ENCODE peak calls at places on chromosomes 4 and X, in ten cellular contexts. L, V, E, O, M, J, I, H, P and T are unnamed samples.

GRCh38 chr4:28792917-28793597 is 1927.1 kb upstream of the PCDH7 start:
- DNase-seq in L (no peak), V (no peak), E (no peak), O (no peak), M (no peak), J (no peak), I (no peak), H (no peak), P (no peak), T (no peak)

GRCh38 chrX:150569155-150569477 is 695 bp downstream of the MTM1 start:
- DNase-seq in L (peak), V (no peak), E (no peak), O (peak), M (no peak), J (no peak), I (no peak), H (no peak), P (no peak), T (no peak)

GRCh38 chr4:822361-823092 is 3.4 kb downstream of the CPLX1 start:
- DNase-seq in L (no peak), V (no peak), E (no peak), O (no peak), M (no peak), J (no peak), I (no peak), H (no peak), P (peak), T (no peak)

GRCh38 chr4:2964077-2964471 is 703 bp downstream of the GRK4 start:
- DNase-seq in L (no peak), V (no peak), E (no peak), O (peak), M (no peak), J (no peak), I (peak), H (no peak), P (no peak), T (no peak)

GRCh38 chrX:47483310-47484268 is 567 bp upstream of the ZNF41 start:
- DNase-seq in L (peak), V (no peak), E (no peak), O (peak), M (no peak), J (no peak), I (peak), H (peak), P (peak), T (no peak)

GRCh38 chr4:70901984-70902576 is at the start of gene MOB1B:
- DNase-seq in L (peak), V (peak), E (peak), O (peak), M (peak), J (peak), I (peak), H (peak), P (peak), T (peak)

GRCh38 chrX:133633162-133633561 is 217.9 kb upstream of the GPC4 start:
- DNase-seq in L (no peak), V (no peak), E (no peak), O (no peak), M (no peak), J (no peak), I (peak), H (no peak), P (no peak), T (no peak)

GRCh38 chr4:99855677-99856076 is 38.5 kb downstream of the LAMTOR3 start:
- DNase-seq in L (no peak), V (no peak), E (peak), O (no peak), M (no peak), J (no peak), I (no peak), H (peak), P (no peak), T (no peak)

GRCh38 chrX:136292656-136293055 is 8.1 kb upstream of the ADGRG4 start:
- DNase-seq in L (no peak), V (no peak), E (no peak), O (no peak), M (no peak), J (no peak), I (no peak), H (no peak), P (no peak), T (no peak)

GRCh38 chr4:56739104-56739777 is 58.1 kb upstream of the HOPX start:
- DNase-seq in L (peak), V (no peak), E (no peak), O (no peak), M (no peak), J (no peak), I (no peak), H (no peak), P (no peak), T (no peak)

GRCh38 chr4:25938251-25939186 is 24.5 kb downstream of the SMIM20 start:
- DNase-seq in L (peak), V (peak), E (no peak), O (no peak), M (no peak), J (no peak), I (no peak), H (no peak), P (peak), T (peak)

GRCh38 chr4:54961357-54961975 is 163.9 kb downstream of the KDR start:
- DNase-seq in L (peak), V (no peak), E (no peak), O (no peak), M (no peak), J (no peak), I (peak), H (no peak), P (no peak), T (no peak)

GRCh38 chr4:105613326-105613725 is 60.9 kb downstream of the ARHGEF38 start:
- DNase-seq in L (no peak), V (no peak), E (peak), O (no peak), M (no peak), J (no peak), I (no peak), H (no peak), P (no peak), T (peak)

GRCh38 chr4:3328814-3329663 is 36.2 kb downstream of the RGS12 start:
- DNase-seq in L (no peak), V (peak), E (no peak), O (no peak), M (no peak), J (no peak), I (no peak), H (no peak), P (no peak), T (no peak)

GRCh38 chrX:81542255-81542654 is 340.4 kb downstream of the SH3BGRL start:
- DNase-seq in L (no peak), V (no peak), E (no peak), O (no peak), M (no peak), J (no peak), I (no peak), H (no peak), P (no peak), T (no peak)

GRCh38 chr4:42371306-42372063 is 25.8 kb upstream of the SHISA3 start:
- DNase-seq in L (peak), V (no peak), E (no peak), O (peak), M (no peak), J (peak), I (peak), H (peak), P (no peak), T (peak)

GRCh38 chr4:5198586-5198985 is 147.3 kb downstream of the STK32B start:
- DNase-seq in L (no peak), V (no peak), E (no peak), O (no peak), M (no peak), J (no peak), I (no peak), H (no peak), P (no peak), T (no peak)
- H3K27ac ChIP-seq in L (no peak), V (no peak), E (no peak), O (no peak), M (no peak), J (no peak), I (no peak), H (no peak), P (no peak), T (no peak)

GRCh38 chrX:107167163-107167921 is 38.9 kb downstream of the NUP62CL start:
- DNase-seq in L (no peak), V (no peak), E (no peak), O (no peak), M (no peak), J (no peak), I (no peak), H (no peak), P (no peak), T (no peak)
- H3K27ac ChIP-seq in L (no peak), V (no peak), E (no peak), O (no peak), M (no peak), J (no peak), I (no peak), H (no peak), P (no peak), T (no peak)

DNA sequence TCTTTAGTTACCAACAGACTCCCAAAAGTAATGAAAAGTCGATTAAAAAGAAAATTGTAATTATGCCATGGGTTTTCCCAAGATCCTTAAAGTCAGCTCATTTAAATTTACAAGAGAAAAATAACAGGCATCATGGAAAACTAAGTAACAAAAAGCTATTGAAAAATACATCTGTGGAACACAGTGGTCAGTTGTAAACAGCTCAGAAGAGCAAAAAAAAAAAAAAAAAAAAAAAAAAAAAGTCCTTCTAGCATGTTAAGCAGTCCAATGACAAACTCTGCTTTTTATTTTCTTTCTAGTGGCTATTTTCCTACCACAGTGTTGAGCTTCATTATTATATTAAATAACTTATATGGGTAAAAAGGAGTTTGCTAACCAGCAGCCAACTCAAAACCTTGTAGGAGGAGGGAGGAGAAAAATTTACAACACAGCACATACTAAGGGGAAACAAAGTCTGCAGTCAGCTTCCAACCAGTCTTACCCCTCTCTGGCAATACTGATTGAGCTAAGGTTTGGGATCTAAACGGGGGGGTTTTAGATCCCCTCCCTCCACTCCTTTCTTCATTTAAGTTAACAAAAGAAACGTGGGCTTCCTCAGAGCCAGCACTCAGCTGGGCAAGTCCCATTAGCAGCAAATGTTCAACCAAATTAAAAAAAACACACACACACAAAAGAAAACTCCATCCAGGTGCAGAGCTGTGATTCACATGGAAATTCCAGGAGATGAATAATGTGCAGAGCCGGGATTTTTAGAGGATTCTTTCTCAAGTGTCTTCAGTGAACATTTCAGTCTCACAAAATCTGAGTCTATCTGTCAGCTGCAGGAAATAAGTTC is 44.7 kb downstream of the RASGEF1B start:
- DNase-seq in L (peak), V (no peak), E (no peak), O (no peak), M (no peak), J (no peak), I (no peak), H (no peak), P (no peak), T (no peak)
- H3K27ac ChIP-seq in L (peak), V (no peak), E (no peak), O (no peak), M (no peak), J (no peak), I (no peak), H (no peak), P (no peak), T (peak)

DNA sequence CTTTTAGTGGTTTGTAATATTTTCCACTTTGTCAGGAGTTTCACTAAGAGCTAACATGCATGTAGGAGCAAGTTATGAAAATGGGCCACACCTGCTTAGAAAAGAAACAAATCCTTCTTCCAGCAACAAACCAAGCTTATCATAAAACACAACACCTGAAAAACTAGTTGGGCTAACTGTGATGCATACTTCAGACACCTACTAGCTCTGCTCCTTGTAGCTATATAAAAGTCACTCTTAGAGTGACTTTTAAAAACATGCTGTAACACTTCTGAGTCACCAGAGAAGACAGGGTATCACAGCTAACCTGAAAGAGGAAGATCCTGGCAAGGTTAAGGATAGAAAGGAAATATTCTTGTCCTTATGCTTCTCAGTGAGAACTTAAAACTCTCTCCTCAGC is 3.6 kb upstream of the SLAIN2 start:
- DNase-seq in L (no peak), V (no peak), E (no peak), O (no peak), M (no peak), J (no peak), I (no peak), H (no peak), P (no peak), T (peak)
- H3K27ac ChIP-seq in L (no peak), V (no peak), E (no peak), O (no peak), M (no peak), J (no peak), I (no peak), H (no peak), P (peak), T (peak)

GRCh38 chrX:155022587-155022986 is at the start of gene F8:
- DNase-seq in L (no peak), V (no peak), E (no peak), O (no peak), M (no peak), J (no peak), I (no peak), H (no peak), P (no peak), T (no peak)
- H3K27ac ChIP-seq in L (no peak), V (peak), E (no peak), O (no peak), M (no peak), J (no peak), I (no peak), H (no peak), P (no peak), T (no peak)

GRCh38 chrX:73214366-73215094 is at the start of gene NAP1L2:
- DNase-seq in L (no peak), V (peak), E (peak), O (peak), M (peak), J (peak), I (no peak), H (no peak), P (peak), T (peak)
- H3K27ac ChIP-seq in L (no peak), V (peak), E (peak), O (peak), M (peak), J (no peak), I (no peak), H (peak), P (peak), T (no peak)

DNA sequence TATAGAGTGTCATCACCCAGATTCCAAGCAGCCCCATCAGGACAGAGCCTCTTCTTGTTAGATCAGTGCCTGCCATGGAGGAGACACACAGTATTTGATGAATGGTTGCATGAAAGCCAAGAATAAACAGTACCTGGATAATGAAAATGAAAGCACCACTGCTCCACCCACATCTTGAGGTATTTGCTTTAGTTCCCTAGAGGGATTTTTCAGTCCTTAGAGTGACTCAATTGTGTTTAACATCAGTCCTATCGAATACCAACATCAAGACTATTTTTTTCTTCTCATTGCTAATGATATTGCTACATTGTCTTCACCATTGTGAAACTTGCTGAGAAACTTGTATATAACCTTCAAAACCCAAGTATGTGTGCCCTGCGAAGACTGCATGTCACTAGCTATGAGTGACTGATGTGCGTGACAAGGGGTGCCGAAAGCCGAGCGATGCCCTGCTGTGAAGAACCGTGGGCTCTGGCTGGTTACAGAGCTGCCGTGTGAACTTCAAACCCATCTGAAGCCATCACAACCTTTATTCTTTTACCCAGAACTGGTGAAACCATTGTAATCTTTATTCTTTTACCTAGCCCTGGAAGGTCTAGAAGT is 211.3 kb upstream of the FAT1 start:
- DNase-seq in L (no peak), V (no peak), E (no peak), O (no peak), M (no peak), J (no peak), I (no peak), H (peak), P (no peak), T (peak)
- H3K27ac ChIP-seq in L (no peak), V (no peak), E (no peak), O (no peak), M (no peak), J (no peak), I (no peak), H (peak), P (no peak), T (peak)

GRCh38 chr4:101418055-101418454 is 70.7 kb upstream of the PPP3CA start:
- DNase-seq in L (no peak), V (no peak), E (no peak), O (no peak), M (no peak), J (no peak), I (no peak), H (peak), P (no peak), T (no peak)

GRCh38 chr4:101420661-101421060 is 73.3 kb upstream of the PPP3CA start:
- DNase-seq in L (peak), V (no peak), E (no peak), O (no peak), M (no peak), J (no peak), I (no peak), H (no peak), P (no peak), T (no peak)

GRCh38 chr4:101419324-101420135 is 72.2 kb upstream of the PPP3CA start:
- DNase-seq in L (peak), V (no peak), E (peak), O (no peak), M (no peak), J (no peak), I (no peak), H (peak), P (no peak), T (no peak)

GRCh38 chr4:101417046-101417445 is 69.7 kb upstream of the PPP3CA start:
- DNase-seq in L (no peak), V (no peak), E (no peak), O (no peak), M (no peak), J (no peak), I (no peak), H (no peak), P (no peak), T (no peak)

DNA sequence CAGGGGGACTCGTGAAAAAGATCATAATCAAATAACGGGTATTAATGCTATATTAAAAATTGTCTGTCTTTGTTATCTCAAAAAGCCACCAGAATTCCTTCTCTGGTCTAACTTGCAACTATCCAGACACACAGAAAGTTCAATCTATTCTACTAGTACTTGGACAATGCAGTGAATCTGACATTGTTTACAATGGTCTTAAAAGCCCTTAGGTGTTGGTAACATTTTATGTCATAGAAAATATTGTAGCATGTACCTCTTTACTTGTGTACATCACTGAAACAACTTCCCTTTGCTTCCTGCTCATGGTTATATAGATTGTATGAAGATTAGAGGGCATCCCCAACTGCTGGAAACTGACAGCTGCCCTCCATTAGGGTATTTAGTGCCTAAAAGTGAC is 71.1 kb upstream of the PPP3CA start:
- DNase-seq in L (no peak), V (no peak), E (no peak), O (no peak), M (no peak), J (no peak), I (no peak), H (no peak), P (no peak), T (no peak)
- H3K27ac ChIP-seq in L (no peak), V (no peak), E (no peak), O (no peak), M (no peak), J (no peak), I (no peak), H (no peak), P (no peak), T (no peak)

DNA sequence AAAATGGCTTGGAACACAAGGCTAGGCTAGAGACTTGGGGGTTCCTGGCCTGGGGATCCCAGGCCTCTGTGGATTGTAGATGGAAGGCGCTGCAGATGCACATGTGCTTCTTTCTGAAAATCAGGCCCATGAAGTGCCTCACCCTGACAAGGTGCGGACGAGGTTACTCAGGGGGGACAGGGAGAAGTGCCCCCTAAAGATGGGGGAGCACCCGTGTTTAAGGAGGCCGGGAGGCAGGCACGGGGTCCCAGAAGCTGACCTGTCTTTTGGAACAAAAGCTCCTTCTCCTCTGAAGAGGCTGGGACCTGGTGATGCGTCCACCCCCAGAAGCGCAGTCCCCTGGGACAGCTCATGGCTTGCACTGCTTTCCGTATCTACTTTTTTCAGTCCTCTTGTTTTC is 2.4 kb downstream of the PDZD4 start:
- DNase-seq in L (no peak), V (no peak), E (no peak), O (no peak), M (no peak), J (no peak), I (peak), H (no peak), P (no peak), T (no peak)
- H3K27ac ChIP-seq in L (no peak), V (no peak), E (no peak), O (no peak), M (no peak), J (no peak), I (no peak), H (no peak), P (peak), T (no peak)